ENCODE peak calls at places on chromosomes 16 and 17, in five cellular contexts. J is GM19239; X is sciatic nerve; U is activated CD8-positive, alpha-beta memory T cell treated with anti-CD3 and anti-CD28 coated beads for 24 hours; A is body of pancreas. B is an unnamed sample.

GRCh38 chr16:67269766-67270165 is 9.6 kb upstream of the PLEKHG4 start:
- DNase-seq in J (no peak), X (no peak), U (no peak), A (no peak), B (no peak)

GRCh38 chr17:72334205-72334604 is 213.4 kb downstream of the SOX9 start:
- DNase-seq in J (no peak), X (no peak), U (no peak), A (no peak), B (no peak)

GRCh38 chr16:10077861-10078260 is 104.4 kb downstream of the GRIN2A start:
- DNase-seq in J (no peak), X (no peak), U (no peak), A (no peak), B (no peak)

GRCh38 chr16:67349172-67349571 is 22.6 kb downstream of the LRRC36 start:
- DNase-seq in J (no peak), X (no peak), U (no peak), A (no peak), B (no peak)

GRCh38 chr16:30395992-30396560 is 856 bp downstream of the ZNF48 start:
- DNase-seq in J (no peak), X (no peak), U (no peak), A (no peak), B (no peak)

GRCh38 chr16:71414038-71414437 is 27.8 kb downstream of the TLE7 start:
- DNase-seq in J (no peak), X (no peak), U (no peak), A (no peak), B (no peak)

GRCh38 chr17:55768946-55769624 is 18.2 kb downstream of the PCTP start:
- DNase-seq in J (no peak), X (no peak), U (no peak), A (no peak), B (no peak)

GRCh38 chr17:29862127-29862526 is 67.9 kb downstream of the SSH2 start:
- DNase-seq in J (no peak), X (no peak), U (no peak), A (no peak), B (no peak)

GRCh38 chr16:82625066-82625968 is 1.5 kb upstream of the CDH13 start:
- DNase-seq in J (no peak), X (no peak), U (no peak), A (no peak), B (no peak)

GRCh38 chr17:7441202-7441705 is 1.9 kb downstream of the FGF11 start:
- DNase-seq in J (no peak), X (no peak), U (no peak), A (no peak), B (no peak)

GRCh38 chr16:89921131-89921698 is 1.9 kb upstream of the TUBB3 start:
- DNase-seq in J (no peak), X (no peak), U (no peak), A (no peak), B (no peak)

GRCh38 chr17:19707728-19708221 is 8.6 kb downstream of the SLC47A2 start:
- DNase-seq in J (no peak), X (no peak), U (no peak), A (no peak), B (no peak)

GRCh38 chr16:89314357-89314756 is 96.9 kb downstream of the ZNF778 start:
- DNase-seq in J (no peak), X (no peak), U (peak; percentile 74), A (no peak), B (no peak)

GRCh38 chr16:1288813-1289479 is 20.5 kb upstream of the UBE2I start:
- DNase-seq in J (no peak), X (no peak), U (no peak), A (no peak), B (no peak)

GRCh38 chr16:72394526-72394925 is 222.6 kb upstream of the PMFBP1 start:
- DNase-seq in J (no peak), X (no peak), U (no peak), A (no peak), B (no peak)

GRCh38 chr17:27578718-27579085 is 52.3 kb upstream of the LGALS9 start:
- DNase-seq in J (peak; percentile 72), X (no peak), U (peak; percentile 70), A (peak; percentile 71), B (no peak)

GRCh38 chr16:84467256-84467655 is 37.2 kb downstream of the MEAK7 start:
- DNase-seq in J (no peak), X (no peak), U (no peak), A (no peak), B (no peak)

GRCh38 chr17:12098568-12098967 is 77.9 kb downstream of the MAP2K4 start:
- DNase-seq in J (no peak), X (no peak), U (no peak), A (no peak), B (no peak)

GRCh38 chr17:43732961-43733360 is 25.6 kb downstream of the SOST start:
- DNase-seq in J (no peak), X (no peak), U (no peak), A (no peak), B (no peak)

GRCh38 chr17:79155701-79156100 is 81.1 kb downstream of the ENGASE start:
- DNase-seq in J (no peak), X (no peak), U (no peak), A (no peak), B (no peak)

GRCh38 chr17:80026359-80027042 is 9.2 kb downstream of the TBC1D16 start:
- DNase-seq in J (no peak), X (no peak), U (no peak), A (peak; percentile 82), B (no peak)

GRCh38 chr16:28108590-28109247 is 45.2 kb upstream of the GSG1L start:
- DNase-seq in J (no peak), X (no peak), U (peak; percentile 40), A (no peak), B (no peak)

GRCh38 chr17:8470447-8471047 is 34.9 kb downstream of the NDEL1 start:
- DNase-seq in J (no peak), X (no peak), U (no peak), A (no peak), B (no peak)

GRCh38 chr16:49473131-49473530 is 99.5 kb downstream of the C16orf78 start:
- DNase-seq in J (no peak), X (peak; percentile 26), U (no peak), A (no peak), B (no peak)

GRCh38 chr17:36888236-36888957 is 48.9 kb upstream of the LHX1 start:
- DNase-seq in J (no peak), X (no peak), U (no peak), A (no peak), B (no peak)

GRCh38 chr16:57527610-57528360 is 8.6 kb downstream of the CCDC102A start:
- DNase-seq in J (no peak), X (no peak), U (no peak), A (no peak), B (no peak)

GRCh38 chr17:32117399-32117798 is 24.9 kb upstream of the RHOT1 start:
- DNase-seq in J (no peak), X (no peak), U (peak; percentile 46), A (no peak), B (no peak)

B was measured in vagina.